ENCODE peak calls at places on chromosomes 4 and X, in ten cellular contexts. G is body of pancreas; L is smooth muscle cell of the brain vasculature; J is SIG-M5; I is central memory CD4-positive, alpha-beta T cell; Z is NCI-H1092; A is GM12865; U is kidney tubule cell; N is NCI-H146; V is right atrium auricular region. T is an unnamed sample.
A peak's percentile ranks its signal among the peaks of the same experiment; 100 is the strongest.

GRCh38 chrX:29661290-29661689 is 554.1 kb upstream of the MAGEB2 start:
- DNase-seq in G (no peak), L (no peak), J (no peak), I (no peak), Z (no peak), A (no peak), U (peak; percentile 55), N (no peak), V (no peak), T (no peak)

GRCh38 chr4:124035364-124036036 is 638.9 kb downstream of the SPRY1 start:
- DNase-seq in G (no peak), L (no peak), J (no peak), I (no peak), Z (no peak), A (no peak), U (no peak), N (no peak), V (no peak), T (no peak)

GRCh38 chr4:139666735-139667266 is 1.2 kb downstream of the MGST2 start:
- DNase-seq in G (peak; percentile 76), L (no peak), J (no peak), I (no peak), Z (peak; percentile 38), A (no peak), U (peak; percentile 78), N (peak; percentile 59), V (no peak), T (peak; percentile 34)

GRCh38 chrX:38515291-38515690 is 46.1 kb upstream of the TSPAN7 start:
- DNase-seq in G (no peak), L (no peak), J (no peak), I (no peak), Z (no peak), A (no peak), U (no peak), N (no peak), V (no peak), T (no peak)

GRCh38 chrX:95885074-95885473 is 799.6 kb upstream of the DIAPH2 start:
- DNase-seq in G (no peak), L (no peak), J (no peak), I (no peak), Z (no peak), A (no peak), U (peak; percentile 1), N (no peak), V (no peak), T (no peak)

GRCh38 chrX:7068939-7069367 is 78.6 kb upstream of the STS start:
- DNase-seq in G (no peak), L (peak; percentile 24), J (no peak), I (no peak), Z (no peak), A (peak; percentile 21), U (no peak), N (no peak), V (no peak), T (no peak)

GRCh38 chrX:39855748-39856129 is 242.0 kb downstream of the BCOR start:
- DNase-seq in G (no peak), L (no peak), J (no peak), I (peak; percentile 79), Z (no peak), A (peak; percentile 92), U (no peak), N (peak; percentile 93), V (no peak), T (no peak)

GRCh38 chr4:14743601-14744000 is 258.7 kb upstream of the CPEB2 start:
- DNase-seq in G (no peak), L (peak; percentile 93), J (no peak), I (no peak), Z (no peak), A (no peak), U (no peak), N (no peak), V (no peak), T (no peak)

GRCh38 chr4:17814140-17814539 is 3.4 kb downstream of the NCAPG start:
- DNase-seq in G (no peak), L (no peak), J (no peak), I (no peak), Z (no peak), A (no peak), U (peak; percentile 24), N (no peak), V (no peak), T (no peak)

GRCh38 chr4:2263701-2264321 is 1.9 kb upstream of the MXD4 start:
- DNase-seq in G (peak; percentile 13), L (peak; percentile 46), J (no peak), I (no peak), Z (no peak), A (no peak), U (no peak), N (peak; percentile 88), V (no peak), T (peak; percentile 73)

GRCh38 chr4:6808259-6808658 is 25.7 kb downstream of the KIAA0232 start:
- DNase-seq in G (no peak), L (no peak), J (no peak), I (no peak), Z (no peak), A (no peak), U (no peak), N (no peak), V (no peak), T (no peak)

GRCh38 chrX:37047776-37048175 is 39.6 kb downstream of the FAM47C start:
- DNase-seq in G (no peak), L (no peak), J (no peak), I (no peak), Z (no peak), A (peak; percentile 0), U (peak; percentile 1), N (no peak), V (no peak), T (no peak)

GRCh38 chr4:87865960-87866598 is 33.3 kb downstream of the MEPE start:
- DNase-seq in G (no peak), L (no peak), J (no peak), I (no peak), Z (no peak), A (no peak), U (peak; percentile 82), N (no peak), V (no peak), T (no peak)

GRCh38 chrX:136608295-136608933 is 39.5 kb upstream of the CD40LG start:
- DNase-seq in G (peak; percentile 22), L (no peak), J (no peak), I (peak; percentile 57), Z (no peak), A (peak; percentile 71), U (peak; percentile 31), N (no peak), V (no peak), T (peak; percentile 15)

GRCh38 chrX:41381685-41382084 is 47.7 kb downstream of the DDX3X start:
- DNase-seq in G (no peak), L (peak; percentile 77), J (no peak), I (no peak), Z (no peak), A (no peak), U (peak; percentile 74), N (no peak), V (peak; percentile 64), T (no peak)

T was measured in COR-L47.